ENCODE peak calls at places on chromosome 15, in six cellular contexts. R is stimulated activated CD4-positive, alpha-beta T cell treated with anti-CD3 and anti-CD28 coated beads, Interleukin-1b, Interleukin-23, amount 100 ng/mL, for 1 hour; J is GM04504; F is AML-193; W is kidney tubule cell; C is GM10248. Y is an unnamed sample.

GRCh38 chr15:70954176-70954575 is 61.5 kb downstream of the LRRC49 start:
- DNase-seq in J (no peak), C (no peak), R (no peak), W (no peak), F (no peak), Y (no peak)

GRCh38 chr15:29126821-29127461 is 142.7 kb downstream of the NSMCE3 start:
- DNase-seq in C (no peak), J (no peak), W (no peak), F (no peak), R (no peak), Y (no peak)

GRCh38 chr15:52124270-52124878 is 11.8 kb upstream of the BCL2L10 start:
- DNase-seq in W (peak), C (no peak), J (no peak), R (no peak), F (no peak), Y (no peak)

GRCh38 chr15:71426792-71427191 is 311.5 kb downstream of the THSD4 start:
- DNase-seq in J (no peak), F (no peak), W (no peak), C (no peak), R (no peak), Y (no peak)

GRCh38 chr15:65869954-65870871 is 922 bp downstream of the RAB11A start:
- DNase-seq in W (peak), J (no peak), R (no peak), C (no peak), F (no peak), Y (no peak)

GRCh38 chr15:70243686-70244540 is 146.2 kb upstream of the TLE3 start:
- DNase-seq in J (no peak), R (no peak), F (no peak), C (no peak), W (peak), Y (no peak)

GRCh38 chr15:46709461-46709860 is 1007.8 kb upstream of the SEMA6D start:
- DNase-seq in C (no peak), J (no peak), W (no peak), F (no peak), R (no peak), Y (no peak)

GRCh38 chr15:62512906-62513305 is 347.8 kb upstream of the C2CD4B start:
- DNase-seq in J (no peak), R (no peak), C (no peak), W (no peak), F (no peak), Y (no peak)

GRCh38 chr15:56185980-56186379 is 57.7 kb downstream of the RFX7 start:
- DNase-seq in J (no peak), F (no peak), W (no peak), C (no peak), R (no peak), Y (no peak)